ENCODE peak calls at places on chromosome 7, in five cellular contexts. One of them, this sample, is unnamed.
A peak's percentile ranks its signal among the peaks of the same experiment; 100 is the strongest.

GRCh38 chr7:17690030-17690429 is 250.3 kb downstream of the SNX13 start:
- DNase-seq in HCT116: no peak
- DNase-seq in GM23338: no peak
- DNase-seq in PC-9: peak; percentile 63
- DNase-seq in GM23248: peak; percentile 90
- DNase-seq in this sample: peak; percentile 79

GRCh38 chr7:51129527-51130472 is 186.8 kb downstream of the COBL start:
- DNase-seq in HCT116: no peak
- DNase-seq in GM23338: no peak
- DNase-seq in PC-9: no peak
- DNase-seq in GM23248: no peak
- DNase-seq in this sample: no peak

GRCh38 chr7:40232242-40232929 is 97.6 kb downstream of the SUGCT start:
- DNase-seq in HCT116: peak; percentile 42
- DNase-seq in GM23338: peak; percentile 69
- DNase-seq in PC-9: peak; percentile 28
- DNase-seq in GM23248: peak; percentile 82
- DNase-seq in this sample: peak; percentile 73

GRCh38 chr7:16061011-16061410 is 360.3 kb downstream of the CRPPA start:
- DNase-seq in HCT116: no peak
- DNase-seq in GM23338: no peak
- DNase-seq in PC-9: no peak
- DNase-seq in GM23248: no peak
- DNase-seq in this sample: no peak

GRCh38 chr7:8260871-8261707 is 878 bp downstream of the ICA1 start:
- DNase-seq in HCT116: no peak
- DNase-seq in GM23338: peak; percentile 51
- DNase-seq in PC-9: peak; percentile 61
- DNase-seq in GM23248: peak; percentile 18
- DNase-seq in this sample: peak; percentile 33

GRCh38 chr7:154909241-154910105 is 93.5 kb downstream of the PAXIP1 start:
- DNase-seq in HCT116: no peak
- DNase-seq in GM23338: no peak
- DNase-seq in PC-9: no peak
- DNase-seq in GM23248: no peak
- DNase-seq in this sample: no peak

GRCh38 chr7:1807821-1808600 is 137.9 kb downstream of the ELFN1 start:
- DNase-seq in HCT116: no peak
- DNase-seq in GM23338: no peak
- DNase-seq in PC-9: no peak
- DNase-seq in GM23248: no peak
- DNase-seq in this sample: no peak

GRCh38 chr7:148556892-148557291 is 33.7 kb upstream of the C7orf33 start:
- DNase-seq in HCT116: peak; percentile 7
- DNase-seq in GM23338: no peak
- DNase-seq in PC-9: no peak
- DNase-seq in GM23248: no peak
- DNase-seq in this sample: peak; percentile 67

GRCh38 chr7:143434660-143435059 is 8.6 kb upstream of the TAS2R60 start:
- DNase-seq in HCT116: no peak
- DNase-seq in GM23338: no peak
- DNase-seq in PC-9: no peak
- DNase-seq in GM23248: peak; percentile 93
- DNase-seq in this sample: no peak

GRCh38 chr7:131720703-131721102 is 164.3 kb upstream of the PODXL start:
- DNase-seq in HCT116: no peak
- DNase-seq in GM23338: no peak
- DNase-seq in PC-9: no peak
- DNase-seq in GM23248: no peak
- DNase-seq in this sample: no peak

GRCh38 chr7:154308928-154309327 is 256.7 kb downstream of the DPP6 start:
- DNase-seq in HCT116: no peak
- DNase-seq in GM23338: no peak
- DNase-seq in PC-9: no peak
- DNase-seq in GM23248: no peak
- DNase-seq in this sample: no peak

GRCh38 chr7:36058020-36058592 is 94.9 kb upstream of the EEPD1 start:
- DNase-seq in HCT116: no peak
- DNase-seq in GM23338: no peak
- DNase-seq in PC-9: no peak
- DNase-seq in GM23248: no peak
- DNase-seq in this sample: no peak

GRCh38 chr7:107570298-107570697 is 6.5 kb downstream of the DUS4L start:
- DNase-seq in HCT116: no peak
- DNase-seq in GM23338: no peak
- DNase-seq in PC-9: no peak
- DNase-seq in GM23248: no peak
- DNase-seq in this sample: no peak

GRCh38 chr7:99142727-99143521 is 984 bp downstream of the SMURF1 start:
- DNase-seq in HCT116: peak; percentile 78
- DNase-seq in GM23338: peak; percentile 100
- DNase-seq in PC-9: peak; percentile 99
- DNase-seq in GM23248: peak; percentile 100
- DNase-seq in this sample: peak; percentile 85

GRCh38 chr7:121126801-121127534 is 138.5 kb downstream of the CPED1 start:
- DNase-seq in HCT116: peak; percentile 51
- DNase-seq in GM23338: peak; percentile 18
- DNase-seq in PC-9: no peak
- DNase-seq in GM23248: peak; percentile 24
- DNase-seq in this sample: peak; percentile 51

GRCh38 chr7:54846272-54846671 is 87.3 kb upstream of the SEC61G start:
- DNase-seq in HCT116: no peak
- DNase-seq in GM23338: no peak
- DNase-seq in PC-9: no peak
- DNase-seq in GM23248: peak; percentile 40
- DNase-seq in this sample: no peak

GRCh38 chr7:107201795-107202450 is 33.1 kb downstream of the HBP1 start:
- DNase-seq in HCT116: peak; percentile 23
- DNase-seq in GM23338: peak; percentile 76
- DNase-seq in PC-9: peak; percentile 55
- DNase-seq in GM23248: peak; percentile 45
- DNase-seq in this sample: peak; percentile 60

GRCh38 chr7:348962-349755 is 59.2 kb downstream of the FOXL3 start:
- DNase-seq in HCT116: no peak
- DNase-seq in GM23338: no peak
- DNase-seq in PC-9: no peak
- DNase-seq in GM23248: no peak
- DNase-seq in this sample: no peak

GRCh38 chr7:73504017-73504416 is 18.1 kb downstream of the BAZ1B start:
- DNase-seq in HCT116: no peak
- DNase-seq in GM23338: no peak
- DNase-seq in PC-9: no peak
- DNase-seq in GM23248: no peak
- DNase-seq in this sample: no peak

GRCh38 chr7:12570529-12571461 is at the start of gene SCIN:
- DNase-seq in HCT116: no peak
- DNase-seq in GM23338: peak; percentile 65
- DNase-seq in PC-9: peak; percentile 55
- DNase-seq in GM23248: peak; percentile 71
- DNase-seq in this sample: peak; percentile 36
- TF ChIP-seq EZH2 in HCT116: no peak
- TF ChIP-seq EZH2 in GM23338: peak; percentile 58
- TF ChIP-seq EZH2 in PC-9: no peak
- TF ChIP-seq EZH2 in GM23248: no peak
- TF ChIP-seq EZH2 in this sample: no peak

GRCh38 chr7:100896743-100897051 is 1.0 kb upstream of the ACHE start:
- DNase-seq in HCT116: no peak
- DNase-seq in GM23338: no peak
- DNase-seq in PC-9: no peak
- DNase-seq in GM23248: no peak
- DNase-seq in this sample: no peak

GRCh38 chr7:100895701-100895955 is at the start of gene ACHE:
- DNase-seq in HCT116: no peak
- DNase-seq in GM23338: peak; percentile 64
- DNase-seq in PC-9: no peak
- DNase-seq in GM23248: no peak
- DNase-seq in this sample: no peak

GRCh38 chr7:100893910-100894763 is 1.6 kb downstream of the ACHE start:
- DNase-seq in HCT116: no peak
- DNase-seq in GM23338: peak; percentile 34
- DNase-seq in PC-9: no peak
- DNase-seq in GM23248: no peak
- DNase-seq in this sample: no peak

GRCh38 chr7:100895956-100896742 is 461 bp upstream of the ACHE start:
- DNase-seq in HCT116: no peak
- DNase-seq in GM23338: peak; percentile 51
- DNase-seq in PC-9: no peak
- DNase-seq in GM23248: no peak
- DNase-seq in this sample: no peak

GRCh38 chr7:100894860-100895700 is 608 bp downstream of the ACHE start:
- DNase-seq in HCT116: no peak
- DNase-seq in GM23338: peak; percentile 93
- DNase-seq in PC-9: peak; percentile 54
- DNase-seq in GM23248: peak; percentile 48
- DNase-seq in this sample: no peak
- TF ChIP-seq EZH2 in HCT116: no peak
- TF ChIP-seq EZH2 in GM23338: peak; percentile 18
- TF ChIP-seq EZH2 in PC-9: no peak
- TF ChIP-seq EZH2 in GM23248: peak; percentile 98
- TF ChIP-seq EZH2 in this sample: peak; percentile 95

DNA sequence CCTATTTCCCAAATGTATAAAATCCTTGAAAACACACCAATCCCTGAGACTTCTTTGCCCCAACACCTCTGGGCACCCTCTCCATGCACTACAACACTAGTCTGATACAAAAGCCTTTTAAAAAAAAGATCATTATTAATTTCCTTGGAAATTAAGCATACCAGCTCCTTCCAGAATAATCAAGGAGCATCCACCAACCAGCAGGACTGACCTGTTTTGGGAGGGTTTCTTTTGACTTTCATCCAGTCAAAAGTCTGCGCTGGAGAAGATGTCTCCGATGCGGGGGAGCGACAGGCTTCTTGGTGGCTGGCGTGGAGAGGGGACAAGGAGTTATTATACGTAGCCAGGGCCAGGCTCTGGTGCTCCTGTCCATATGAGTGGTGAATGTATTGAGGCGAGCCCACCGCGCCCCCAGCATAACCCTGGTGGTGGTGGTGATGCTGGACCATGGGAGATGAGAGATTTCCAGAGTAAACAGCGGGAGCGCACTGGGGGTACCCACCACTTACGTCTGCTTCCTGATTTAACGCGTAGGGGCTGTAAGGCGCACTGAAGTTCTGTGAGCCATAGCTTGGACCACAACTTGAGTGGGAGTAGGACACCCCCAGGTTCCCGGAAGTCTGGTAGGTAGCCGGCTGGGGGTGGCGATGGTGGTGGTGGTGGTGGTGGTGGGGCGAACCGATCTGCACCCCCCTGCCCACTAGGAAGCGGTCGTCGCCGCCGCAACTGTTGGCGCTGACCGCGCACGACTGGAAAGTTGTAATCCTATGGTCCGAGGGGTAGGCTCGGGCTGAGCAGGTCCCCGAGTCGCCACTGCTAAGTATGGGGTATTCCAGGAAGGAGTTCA is 527 bp downstream of the HOXA1 start:
- DNase-seq in HCT116: no peak
- DNase-seq in GM23338: peak; percentile 36
- DNase-seq in PC-9: no peak
- DNase-seq in GM23248: no peak
- DNase-seq in this sample: no peak
- TF ChIP-seq EZH2 in HCT116: no peak
- TF ChIP-seq EZH2 in GM23338: peak; percentile 92
- TF ChIP-seq EZH2 in PC-9: no peak
- TF ChIP-seq EZH2 in GM23248: no peak
- TF ChIP-seq EZH2 in this sample: no peak

GRCh38 chr7:157916946-157917670 is 580.3 kb downstream of the DNAJB6 start:
- DNase-seq in HCT116: no peak
- DNase-seq in GM23338: no peak
- DNase-seq in PC-9: no peak
- DNase-seq in GM23248: no peak
- DNase-seq in this sample: no peak

GRCh38 chr7:157923903-157924630 is 587.3 kb downstream of the DNAJB6 start:
- DNase-seq in HCT116: no peak
- DNase-seq in GM23338: no peak
- DNase-seq in PC-9: no peak
- DNase-seq in GM23248: no peak
- DNase-seq in this sample: no peak

GRCh38 chr7:157918326-157918725 is 581.5 kb downstream of the DNAJB6 start:
- DNase-seq in HCT116: no peak
- DNase-seq in GM23338: no peak
- DNase-seq in PC-9: no peak
- DNase-seq in GM23248: no peak
- DNase-seq in this sample: no peak
- TF ChIP-seq EZH2 in HCT116: no peak
- TF ChIP-seq EZH2 in GM23338: no peak
- TF ChIP-seq EZH2 in PC-9: no peak
- TF ChIP-seq EZH2 in GM23248: no peak
- TF ChIP-seq EZH2 in this sample: no peak

This sample was measured in MM.1S.